ENCODE peak calls at places on chromosomes 16 and 17, in seven cellular contexts. W is EH; D is Right ventricle myocardium superior; O is effector CD8-positive, alpha-beta T cell; E is RCC 7860; M is HCEC 1CT; K is GM19239. X is an unnamed sample.

GRCh38 chr16:55471448-55472097 is 7.4 kb upstream of the MMP2 start:
- DNase-seq in K (no peak), W (peak), O (no peak), D (no peak), M (peak), E (peak), X (no peak)

GRCh38 chr16:48321307-48322036 is 63.7 kb downstream of the SIAH1 start:
- DNase-seq in K (no peak), O (no peak), M (peak), D (no peak), W (peak), E (no peak), X (no peak)

GRCh38 chr16:56892705-56893104 is 27.7 kb downstream of the SLC12A3 start:
- DNase-seq in K (no peak), D (no peak), E (no peak), M (no peak), W (no peak), O (no peak), X (no peak)

GRCh38 chr17:5283531-5284315 is 1.6 kb downstream of the RABEP1 start:
- DNase-seq in D (no peak), W (no peak), M (no peak), E (no peak), K (no peak), O (no peak), X (no peak)

GRCh38 chr17:32916134-32916533 is 11.8 kb upstream of the TMEM98 start:
- DNase-seq in K (no peak), O (no peak), D (no peak), M (no peak), E (no peak), W (no peak), X (no peak)

GRCh38 chr17:49407981-49408501 is 6.6 kb downstream of the PHB1 start:
- DNase-seq in K (peak), W (peak), E (peak), D (peak), M (peak), O (peak), X (peak)

GRCh38 chr17:8994319-8994718 is 27.0 kb upstream of the NTN1 start:
- DNase-seq in E (peak), O (no peak), K (no peak), W (peak), M (peak), D (peak), X (peak)

GRCh38 chr16:7344806-7345416 is 12.3 kb downstream of the RBFOX1 start:
- DNase-seq in K (no peak), D (peak), M (no peak), E (no peak), W (no peak), O (no peak), X (no peak)

GRCh38 chr16:67963325-67964321 is 4.8 kb downstream of the SLC12A4 start:
- DNase-seq in E (no peak), D (no peak), M (no peak), O (no peak), W (no peak), K (no peak), X (no peak)

GRCh38 chr16:15946257-15947044 is 3.0 kb upstream of the ABCC1 start:
- DNase-seq in K (no peak), O (no peak), E (no peak), W (peak), M (peak), D (no peak), X (no peak)

GRCh38 chr17:45230787-45231480 is 9.2 kb downstream of the FMNL1 start:
- DNase-seq in E (no peak), M (peak), W (peak), K (no peak), D (peak), O (no peak), X (peak)

GRCh38 chr17:61926831-61927210 is 961 bp downstream of the INTS2 start:
- DNase-seq in K (no peak), W (peak), M (peak), D (no peak), O (no peak), E (no peak), X (no peak)

GRCh38 chr17:45640141-45640850 is 143.8 kb upstream of the CRHR1 start:
- DNase-seq in W (peak), K (peak), D (peak), E (peak), O (no peak), M (peak), X (no peak)

GRCh38 chr17:82943751-82944150 is 103.9 kb upstream of the ZNF750 start:
- DNase-seq in O (no peak), E (no peak), W (no peak), M (no peak), D (peak), K (no peak), X (no peak)

GRCh38 chr17:40063034-40063765 is 435 bp downstream of the THRA start:
- DNase-seq in K (peak), W (peak), M (no peak), E (no peak), O (no peak), D (peak), X (no peak)

GRCh38 chr16:85227262-85227923 is 115.1 kb upstream of the CIBAR2 start:
- DNase-seq in K (peak), E (peak), M (no peak), W (no peak), O (no peak), D (no peak), X (peak)

GRCh38 chr16:19135896-19136438 is 22.2 kb downstream of the ITPRIPL2 start:
- DNase-seq in E (no peak), K (no peak), W (peak), O (no peak), M (peak), D (peak), X (peak)

GRCh38 chr16:22326771-22327445 is 29.7 kb downstream of the POLR3E start:
- DNase-seq in K (no peak), W (no peak), M (no peak), E (no peak), O (no peak), D (no peak), X (no peak)

GRCh38 chr16:75022567-75022966 is 23.7 kb downstream of the ZNRF1 start:
- DNase-seq in K (no peak), O (no peak), W (peak), D (no peak), M (no peak), E (no peak), X (no peak)

GRCh38 chr16:28974007-28974436 is 556 bp upstream of the SPNS1 start:
- DNase-seq in E (peak), D (peak), W (peak), K (no peak), O (no peak), M (peak), X (peak)

GRCh38 chr16:85750827-85751641 is at the start of gene C16orf74:
- DNase-seq in E (peak), W (peak), O (no peak), D (peak), K (no peak), M (peak), X (no peak)

GRCh38 chr17:72725432-72726068 is 366.9 kb downstream of the SLC39A11 start:
- DNase-seq in W (peak), K (peak), E (peak), D (peak), M (peak), O (no peak), X (peak)

GRCh38 chr17:77487677-77488530 is 347.1 kb downstream of the SEC14L1 start:
- DNase-seq in E (no peak), D (no peak), O (no peak), M (no peak), K (no peak), W (no peak), X (no peak)

GRCh38 chr16:8380311-8380710 is 210.0 kb downstream of the TMEM114 start:
- DNase-seq in M (no peak), K (no peak), D (no peak), W (no peak), O (no peak), E (no peak), X (no peak)

GRCh38 chr17:418421-418751 is 65.8 kb upstream of the RPH3AL start:
- DNase-seq in D (no peak), M (no peak), W (no peak), O (peak), K (no peak), E (no peak), X (no peak)

GRCh38 chr17:3754458-3755334 is 31.0 kb downstream of the HASPIN start:
- DNase-seq in M (no peak), E (no peak), K (peak), W (no peak), O (peak), D (peak), X (peak)

GRCh38 chr17:57463103-57463885 is 207.0 kb downstream of the MSI2 start:
- DNase-seq in M (peak), W (peak), E (peak), O (no peak), K (peak), D (no peak), X (no peak)